ENCODE peak calls at places on chromosomes 3 and 15, in six cellular contexts. One of them, this sample, is unnamed.

GRCh38 chr3:179760944-179761343 is 108.1 kb downstream of the USP13 start:
- DNase-seq in naive thymus-derived CD8-positive, alpha-beta T cell: no peak
- DNase-seq in COR-L47: no peak
- DNase-seq in stimulated activated CD4-positive, alpha-beta T cell treated with anti-CD3 and anti-CD28 coated beads, Interleukin-12 subunit alpha, Interleukin-12 subunit beta, amount 100 ng/mL, for 24 hours: no peak
- DNase-seq in RPMI7951: peak; percentile 86
- DNase-seq in neural crest cell: no peak
- DNase-seq in this sample: peak; percentile 91

GRCh38 chr15:71501344-71502128 is 308.8 kb upstream of the NR2E3 start:
- DNase-seq in naive thymus-derived CD8-positive, alpha-beta T cell: no peak
- DNase-seq in COR-L47: no peak
- DNase-seq in stimulated activated CD4-positive, alpha-beta T cell treated with anti-CD3 and anti-CD28 coated beads, Interleukin-12 subunit alpha, Interleukin-12 subunit beta, amount 100 ng/mL, for 24 hours: no peak
- DNase-seq in RPMI7951: no peak
- DNase-seq in neural crest cell: no peak
- DNase-seq in this sample: no peak

GRCh38 chr3:31132132-31132769 is 237.8 kb upstream of the GADL1 start:
- DNase-seq in naive thymus-derived CD8-positive, alpha-beta T cell: no peak
- DNase-seq in COR-L47: peak; percentile 3
- DNase-seq in stimulated activated CD4-positive, alpha-beta T cell treated with anti-CD3 and anti-CD28 coated beads, Interleukin-12 subunit alpha, Interleukin-12 subunit beta, amount 100 ng/mL, for 24 hours: no peak
- DNase-seq in RPMI7951: peak; percentile 67
- DNase-seq in neural crest cell: no peak
- DNase-seq in this sample: peak; percentile 17

GRCh38 chr3:184636774-184637316 is 75.0 kb downstream of the MAGEF1 start:
- DNase-seq in naive thymus-derived CD8-positive, alpha-beta T cell: no peak
- DNase-seq in COR-L47: no peak
- DNase-seq in stimulated activated CD4-positive, alpha-beta T cell treated with anti-CD3 and anti-CD28 coated beads, Interleukin-12 subunit alpha, Interleukin-12 subunit beta, amount 100 ng/mL, for 24 hours: no peak
- DNase-seq in RPMI7951: peak; percentile 82
- DNase-seq in neural crest cell: no peak
- DNase-seq in this sample: peak; percentile 90

GRCh38 chr3:194875581-194876402 is 190.1 kb downstream of the FAM43A start:
- DNase-seq in naive thymus-derived CD8-positive, alpha-beta T cell: no peak
- DNase-seq in COR-L47: no peak
- DNase-seq in stimulated activated CD4-positive, alpha-beta T cell treated with anti-CD3 and anti-CD28 coated beads, Interleukin-12 subunit alpha, Interleukin-12 subunit beta, amount 100 ng/mL, for 24 hours: no peak
- DNase-seq in RPMI7951: no peak
- DNase-seq in neural crest cell: no peak
- DNase-seq in this sample: no peak

GRCh38 chr15:72835289-72835890 is 51.8 kb upstream of the ADPGK start:
- DNase-seq in naive thymus-derived CD8-positive, alpha-beta T cell: no peak
- DNase-seq in COR-L47: no peak
- DNase-seq in stimulated activated CD4-positive, alpha-beta T cell treated with anti-CD3 and anti-CD28 coated beads, Interleukin-12 subunit alpha, Interleukin-12 subunit beta, amount 100 ng/mL, for 24 hours: no peak
- DNase-seq in RPMI7951: no peak
- DNase-seq in neural crest cell: no peak
- DNase-seq in this sample: no peak

GRCh38 chr15:31326729-31327673 is at the start of gene KLF13:
- DNase-seq in naive thymus-derived CD8-positive, alpha-beta T cell: no peak
- DNase-seq in COR-L47: peak; percentile 73
- DNase-seq in stimulated activated CD4-positive, alpha-beta T cell treated with anti-CD3 and anti-CD28 coated beads, Interleukin-12 subunit alpha, Interleukin-12 subunit beta, amount 100 ng/mL, for 24 hours: peak; percentile 43
- DNase-seq in RPMI7951: no peak
- DNase-seq in neural crest cell: no peak
- DNase-seq in this sample: no peak

GRCh38 chr3:43105224-43105596 is 669 bp downstream of the POMGNT2 start:
- DNase-seq in naive thymus-derived CD8-positive, alpha-beta T cell: peak; percentile 25
- DNase-seq in COR-L47: no peak
- DNase-seq in stimulated activated CD4-positive, alpha-beta T cell treated with anti-CD3 and anti-CD28 coated beads, Interleukin-12 subunit alpha, Interleukin-12 subunit beta, amount 100 ng/mL, for 24 hours: no peak
- DNase-seq in RPMI7951: no peak
- DNase-seq in neural crest cell: peak; percentile 3
- DNase-seq in this sample: no peak

GRCh38 chr3:64108784-64109317 is 85.6 kb upstream of the PSMD6 start:
- DNase-seq in naive thymus-derived CD8-positive, alpha-beta T cell: no peak
- DNase-seq in COR-L47: no peak
- DNase-seq in stimulated activated CD4-positive, alpha-beta T cell treated with anti-CD3 and anti-CD28 coated beads, Interleukin-12 subunit alpha, Interleukin-12 subunit beta, amount 100 ng/mL, for 24 hours: no peak
- DNase-seq in RPMI7951: no peak
- DNase-seq in neural crest cell: no peak
- DNase-seq in this sample: no peak

GRCh38 chr15:41821831-41822230 is 6.1 kb upstream of the JMJD7 start:
- DNase-seq in naive thymus-derived CD8-positive, alpha-beta T cell: no peak
- DNase-seq in COR-L47: no peak
- DNase-seq in stimulated activated CD4-positive, alpha-beta T cell treated with anti-CD3 and anti-CD28 coated beads, Interleukin-12 subunit alpha, Interleukin-12 subunit beta, amount 100 ng/mL, for 24 hours: no peak
- DNase-seq in RPMI7951: no peak
- DNase-seq in neural crest cell: no peak
- DNase-seq in this sample: no peak

GRCh38 chr15:30991301-30992072 is at the start of gene MTMR10:
- DNase-seq in naive thymus-derived CD8-positive, alpha-beta T cell: peak; percentile 77
- DNase-seq in COR-L47: peak; percentile 72
- DNase-seq in stimulated activated CD4-positive, alpha-beta T cell treated with anti-CD3 and anti-CD28 coated beads, Interleukin-12 subunit alpha, Interleukin-12 subunit beta, amount 100 ng/mL, for 24 hours: peak; percentile 50
- DNase-seq in RPMI7951: peak; percentile 86
- DNase-seq in neural crest cell: peak; percentile 65
- DNase-seq in this sample: peak; percentile 60

GRCh38 chr3:185823280-185824044 is 1.4 kb downstream of the IGF2BP2 start:
- DNase-seq in naive thymus-derived CD8-positive, alpha-beta T cell: no peak
- DNase-seq in COR-L47: no peak
- DNase-seq in stimulated activated CD4-positive, alpha-beta T cell treated with anti-CD3 and anti-CD28 coated beads, Interleukin-12 subunit alpha, Interleukin-12 subunit beta, amount 100 ng/mL, for 24 hours: no peak
- DNase-seq in RPMI7951: peak; percentile 54
- DNase-seq in neural crest cell: peak; percentile 37
- DNase-seq in this sample: no peak

GRCh38 chr3:78751266-78751665 is 1016.5 kb downstream of the ROBO1 start:
- DNase-seq in naive thymus-derived CD8-positive, alpha-beta T cell: no peak
- DNase-seq in COR-L47: no peak
- DNase-seq in stimulated activated CD4-positive, alpha-beta T cell treated with anti-CD3 and anti-CD28 coated beads, Interleukin-12 subunit alpha, Interleukin-12 subunit beta, amount 100 ng/mL, for 24 hours: no peak
- DNase-seq in RPMI7951: no peak
- DNase-seq in neural crest cell: no peak
- DNase-seq in this sample: no peak

GRCh38 chr3:187946031-187946691 is 200.9 kb upstream of the BCL6 start:
- DNase-seq in naive thymus-derived CD8-positive, alpha-beta T cell: no peak
- DNase-seq in COR-L47: no peak
- DNase-seq in stimulated activated CD4-positive, alpha-beta T cell treated with anti-CD3 and anti-CD28 coated beads, Interleukin-12 subunit alpha, Interleukin-12 subunit beta, amount 100 ng/mL, for 24 hours: no peak
- DNase-seq in RPMI7951: no peak
- DNase-seq in neural crest cell: no peak
- DNase-seq in this sample: no peak

GRCh38 chr15:71116366-71116765 is 1.1 kb downstream of the THSD4 start:
- DNase-seq in naive thymus-derived CD8-positive, alpha-beta T cell: no peak
- DNase-seq in COR-L47: no peak
- DNase-seq in stimulated activated CD4-positive, alpha-beta T cell treated with anti-CD3 and anti-CD28 coated beads, Interleukin-12 subunit alpha, Interleukin-12 subunit beta, amount 100 ng/mL, for 24 hours: no peak
- DNase-seq in RPMI7951: no peak
- DNase-seq in neural crest cell: no peak
- DNase-seq in this sample: no peak

This sample was measured in MV-4-11.